ENCODE peak calls at places on chromosomes 7 and 10, in nine cellular contexts. N is A549; W is transverse colon; K is neural crest cell; F is lower leg skin; A is stomach; U is CD4-positive, alpha-beta T cell; D is cardiac fibroblast; E is PC-3. R is an unnamed sample.

GRCh38 chr10:80407836-80408197 is 534 bp upstream of the PRXL2A start:
- DNase-seq in K (peak), A (no peak), N (peak), E (no peak), D (no peak), W (peak), U (no peak), F (no peak), R (no peak)

GRCh38 chr10:132111871-132112341 is 46.2 kb downstream of the JAKMIP3 start:
- DNase-seq in F (no peak), U (no peak), E (no peak), K (no peak), N (no peak), D (no peak), A (peak), W (no peak), R (peak)

GRCh38 chr10:112913661-112914287 is 36.3 kb upstream of the TCF7L2 start:
- DNase-seq in W (peak), A (no peak), D (no peak), K (no peak), N (no peak), U (no peak), E (no peak), F (no peak), R (no peak)

GRCh38 chr7:130417215-130417614 is 23.6 kb downstream of the CEP41 start:
- DNase-seq in A (no peak), F (no peak), K (no peak), D (no peak), U (no peak), W (no peak), E (no peak), N (no peak), R (no peak)

GRCh38 chr10:9762966-9763656 is 1254.6 kb upstream of the CELF2 start:
- DNase-seq in N (no peak), K (no peak), W (no peak), E (no peak), D (peak), F (no peak), U (no peak), A (no peak), R (no peak)

GRCh38 chr7:5679741-5680473 is 101.6 kb downstream of the RNF216 start:
- DNase-seq in K (no peak), U (no peak), A (no peak), F (peak), D (peak), N (no peak), W (peak), E (no peak), R (no peak)

GRCh38 chr7:134823400-134823799 is 44.0 kb downstream of the CALD1 start:
- DNase-seq in A (no peak), U (no peak), N (no peak), D (peak), E (no peak), K (no peak), W (no peak), F (no peak), R (no peak)

GRCh38 chr10:28179490-28180099 is 123.3 kb downstream of the MPP7 start:
- DNase-seq in A (no peak), N (peak), W (no peak), U (no peak), K (peak), F (no peak), D (peak), E (peak), R (no peak)

GRCh38 chr10:50610364-50610763 is 13.4 kb downstream of the SGMS1 start:
- DNase-seq in D (peak), U (no peak), E (no peak), F (no peak), K (no peak), N (no peak), W (no peak), A (peak), R (no peak)

GRCh38 chr10:4512557-4513286 is 313.3 kb upstream of the AKR1E2 start:
- DNase-seq in W (peak), K (no peak), D (peak), E (peak), U (no peak), F (peak), N (peak), A (peak), R (no peak)

GRCh38 chr10:17682236-17682946 is 38.4 kb downstream of the STAM start:
- DNase-seq in F (no peak), N (no peak), W (no peak), U (no peak), A (no peak), E (no peak), K (no peak), D (peak), R (no peak)

GRCh38 chr7:30252885-30253795 is 31.3 kb upstream of the ZNRF2 start:
- DNase-seq in K (no peak), D (peak), E (peak), F (no peak), N (no peak), W (peak), A (peak), U (no peak), R (no peak)

GRCh38 chr10:43409385-43410109 is 561 bp upstream of the HNRNPF start:
- DNase-seq in D (no peak), N (peak), W (peak), K (peak), E (peak), U (peak), F (peak), A (peak), R (no peak)

GRCh38 chr10:110354322-110354766 is 49.6 kb upstream of the SMNDC1 start:
- DNase-seq in F (peak), K (peak), D (peak), N (peak), A (peak), U (peak), E (peak), W (peak), R (peak)
- TF ChIP-seq CTCF in F (no peak), K (peak), D (peak), N (peak), A (peak), U (peak), E (peak), W (peak), R (peak)

GRCh38 chr7:106270122-106270977 is 14.4 kb downstream of the NAMPT start:
- DNase-seq in E (no peak), N (no peak), D (no peak), F (no peak), K (no peak), W (no peak), U (no peak), A (no peak), R (no peak)
- TF ChIP-seq CTCF in E (no peak), N (no peak), D (no peak), F (no peak), K (no peak), W (no peak), U (no peak), A (no peak), R (no peak)

DNA sequence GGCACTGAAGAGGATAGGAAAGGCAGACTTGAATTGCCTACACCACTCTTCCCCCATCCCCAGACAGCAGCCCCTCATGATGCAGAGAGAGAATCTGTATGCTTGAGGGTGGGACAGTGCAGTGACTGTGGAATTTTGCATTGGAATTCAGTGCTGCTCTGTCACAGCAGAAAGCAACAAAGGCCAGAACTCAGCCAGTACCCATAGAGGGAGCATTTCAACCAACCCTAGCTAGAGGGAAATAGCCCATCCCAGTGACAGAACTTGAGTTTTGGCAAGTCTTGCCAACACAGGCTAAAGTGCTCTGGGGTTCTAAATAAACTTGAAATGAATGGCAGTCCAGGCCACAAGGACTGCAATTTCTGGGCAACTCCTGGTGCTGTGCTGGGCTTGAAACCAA is 80.4 kb downstream of the TES start:
- DNase-seq in D (peak), K (no peak), N (no peak), F (no peak), E (no peak), W (no peak), U (no peak), A (no peak), R (no peak)
- TF ChIP-seq CTCF in D (no peak), K (no peak), N (no peak), F (no peak), E (no peak), W (no peak), U (no peak), A (no peak), R (peak)

GRCh38 chr7:150382123-150382843 is 3.2 kb downstream of the ZNF775 start:
- DNase-seq in K (no peak), E (no peak), N (no peak), W (peak), D (no peak), U (no peak), F (no peak), A (no peak), R (no peak)
- TF ChIP-seq CTCF in K (no peak), E (no peak), N (no peak), W (no peak), D (no peak), U (no peak), F (no peak), A (no peak), R (no peak)

GRCh38 chr10:110691139-110691538 is 47.0 kb downstream of the RBM20 start:
- DNase-seq in A (no peak), F (no peak), K (no peak), N (no peak), D (no peak), W (no peak), E (no peak), U (no peak), R (no peak)

GRCh38 chr10:110694263-110694662 is 50.1 kb downstream of the RBM20 start:
- DNase-seq in A (no peak), N (no peak), F (no peak), K (no peak), U (no peak), D (no peak), W (no peak), E (no peak), R (no peak)

GRCh38 chr10:110698782-110699201 is 54.7 kb downstream of the RBM20 start:
- DNase-seq in N (no peak), D (peak), A (no peak), E (no peak), U (no peak), W (no peak), K (no peak), F (no peak), R (no peak)

GRCh38 chr10:110698340-110698739 is 54.2 kb downstream of the RBM20 start:
- DNase-seq in A (no peak), F (no peak), D (no peak), W (no peak), E (no peak), K (no peak), U (no peak), N (no peak), R (no peak)

DNA sequence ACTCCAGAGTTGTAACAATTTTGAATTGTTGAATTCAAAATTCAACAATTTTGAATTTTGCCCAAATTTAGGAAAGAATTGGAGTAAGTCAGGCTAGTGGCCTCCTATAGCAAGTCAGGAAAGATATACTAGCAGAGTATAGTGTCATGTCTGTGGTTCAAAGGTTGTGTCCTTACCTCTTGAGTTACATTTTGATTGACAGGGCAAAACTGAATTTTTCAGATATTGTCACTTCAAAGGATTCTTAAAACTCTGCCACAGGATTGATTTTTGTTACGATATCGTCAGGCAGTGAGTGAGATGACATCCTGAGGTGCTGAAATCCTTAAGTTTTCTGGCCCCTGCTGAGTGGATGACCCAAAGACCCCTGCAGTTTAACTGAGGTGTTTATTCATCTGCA is 50.7 kb downstream of the RBM20 start:
- DNase-seq in E (no peak), W (no peak), F (no peak), U (no peak), A (no peak), D (no peak), N (no peak), K (no peak), R (no peak)
- TF ChIP-seq CTCF in E (no peak), W (no peak), F (no peak), U (no peak), A (no peak), D (no peak), N (no peak), K (no peak), R (no peak)